ENCODE peak calls at places on chromosomes 4 and X, in nine cellular contexts. G, O, A, V, U, D, M, N and L are unnamed samples.

GRCh38 chr4:123144626-123145025 is 222.2 kb upstream of the NUDT6 start:
- DNase-seq in A (no peak), V (no peak), D (no peak), O (no peak), N (no peak), U (no peak), G (no peak), M (no peak), L (no peak)

GRCh38 chr4:82517043-82517442 is 44.7 kb downstream of the TMEM150C start:
- DNase-seq in M (no peak), A (no peak), U (no peak), D (no peak), O (no peak), G (no peak), V (no peak), N (peak), L (no peak)

GRCh38 chrX:121854614-121854911 is 807.2 kb downstream of the GLUD2 start:
- DNase-seq in D (no peak), U (no peak), N (no peak), O (no peak), M (no peak), G (no peak), A (no peak), V (no peak), L (no peak)

GRCh38 chrX:10926906-10927305 is 184.2 kb upstream of the HCCS start:
- DNase-seq in M (no peak), D (no peak), G (no peak), O (no peak), N (peak), U (no peak), A (no peak), V (no peak), L (no peak)

GRCh38 chrX:8673211-8673610 is 58.7 kb downstream of the ANOS1 start:
- DNase-seq in A (no peak), V (no peak), O (no peak), G (no peak), M (no peak), U (no peak), N (no peak), D (no peak), L (no peak)

GRCh38 chr4:10181745-10182445 is 65.3 kb upstream of the WDR1 start:
- DNase-seq in V (no peak), O (no peak), N (no peak), U (no peak), G (no peak), A (no peak), D (no peak), M (no peak), L (no peak)

GRCh38 chr4:87525636-87526035 is 3.5 kb downstream of the SPARCL1 start:
- DNase-seq in A (no peak), D (no peak), U (no peak), N (peak), O (no peak), G (no peak), V (no peak), M (no peak), L (no peak)

GRCh38 chr4:10179957-10180602 is 63.5 kb upstream of the WDR1 start:
- DNase-seq in A (no peak), V (no peak), G (no peak), U (no peak), D (no peak), M (no peak), N (peak), O (no peak), L (no peak)

GRCh38 chrX:108044554-108045256 is at the start of gene VSIG1:
- DNase-seq in M (no peak), G (no peak), U (no peak), V (no peak), D (no peak), N (no peak), A (no peak), O (no peak), L (no peak)

GRCh38 chr4:47084111-47084510 is 52.7 kb downstream of the GABRB1 start:
- DNase-seq in G (no peak), U (no peak), V (no peak), O (no peak), M (no peak), D (no peak), N (no peak), A (no peak), L (no peak)

GRCh38 chrX:3191821-3192220 is 150.6 kb downstream of the ARSF start:
- DNase-seq in U (no peak), D (no peak), N (peak), A (peak), O (no peak), V (no peak), G (no peak), M (no peak), L (no peak)

GRCh38 chr4:3318561-3319021 is 25.8 kb downstream of the RGS12 start:
- DNase-seq in U (peak), V (no peak), O (no peak), D (peak), G (no peak), A (no peak), N (no peak), M (peak), L (no peak)

GRCh38 chr4:100797791-100798190 is 280.0 kb upstream of the EMCN start:
- DNase-seq in A (no peak), N (no peak), O (no peak), M (no peak), G (no peak), V (no peak), U (no peak), D (no peak), L (no peak)

GRCh38 chr4:40357738-40358137 is 22.6 kb downstream of the CHRNA9 start:
- DNase-seq in U (no peak), V (no peak), N (no peak), O (no peak), M (peak), A (no peak), D (no peak), G (no peak), L (no peak)

GRCh38 chr4:57763070-57763469 is 652.9 kb upstream of the IGFBP7 start:
- DNase-seq in V (no peak), A (no peak), M (no peak), U (no peak), O (no peak), D (no peak), N (no peak), G (no peak), L (no peak)

GRCh38 chr4:15779336-15779735 is 1.2 kb downstream of the CD38 start:
- DNase-seq in O (no peak), V (peak), M (no peak), A (peak), N (peak), G (peak), U (no peak), D (peak), L (no peak)

GRCh38 chrX:66110112-66110511 is 53.9 kb upstream of the HEPH start:
- DNase-seq in N (peak), O (no peak), V (peak), M (no peak), U (no peak), D (peak), G (no peak), A (no peak), L (no peak)

GRCh38 chrX:71938371-71938770 is 27.7 kb downstream of the NHSL2 start:
- DNase-seq in N (no peak), G (no peak), V (no peak), U (no peak), D (no peak), A (no peak), M (no peak), O (no peak), L (no peak)

GRCh38 chr4:88843067-88843723 is 145.6 kb upstream of the NAP1L5 start:
- DNase-seq in G (no peak), V (peak), O (no peak), N (peak), U (peak), D (no peak), M (no peak), A (no peak), L (no peak)

GRCh38 chr4:33941854-33942253 is 2302.5 kb downstream of the ARAP2 start:
- DNase-seq in D (no peak), O (no peak), V (no peak), U (no peak), A (no peak), M (no peak), G (no peak), N (no peak), L (no peak)

GRCh38 chrX:117701050-117701449 is 415.6 kb downstream of the KLHL13 start:
- DNase-seq in V (no peak), G (no peak), U (no peak), M (no peak), O (no peak), N (no peak), D (no peak), A (no peak), L (no peak)

GRCh38 chr4:142406051-142406549 is 440.0 kb downstream of the INPP4B start:
- DNase-seq in M (no peak), U (no peak), G (no peak), D (no peak), N (no peak), V (no peak), O (no peak), A (peak), L (no peak)

GRCh38 chrX:119062750-119063374 is 9.9 kb upstream of the CT47C1 start:
- DNase-seq in G (no peak), V (no peak), U (peak), D (no peak), A (no peak), N (peak), M (no peak), O (no peak), L (no peak)

GRCh38 chrX:32483534-32484136 is 727.7 kb downstream of the DMD start:
- DNase-seq in V (no peak), U (no peak), O (no peak), A (no peak), N (no peak), M (no peak), G (no peak), D (no peak), L (no peak)

GRCh38 chrX:154409222-154409871 is at the start of gene DNASE1L1:
- DNase-seq in D (peak), G (no peak), V (peak), N (peak), M (no peak), U (peak), A (peak), O (no peak), L (peak)

GRCh38 chr4:135249006-135249405 is 1047.4 kb upstream of the PABPC4L start:
- DNase-seq in A (no peak), O (no peak), N (no peak), D (no peak), M (no peak), U (no peak), G (no peak), V (no peak), L (no peak)

GRCh38 chrX:10569946-10570345 is 50.4 kb downstream of the MID1 start:
- DNase-seq in G (no peak), U (no peak), O (no peak), A (no peak), V (no peak), D (no peak), N (peak), M (no peak), L (no peak)

GRCh38 chrX:71105638-71106037 is 902 bp downstream of the CXorf65 start:
- DNase-seq in G (no peak), O (no peak), V (no peak), A (no peak), N (no peak), M (no peak), U (no peak), D (no peak), L (no peak)

GRCh38 chr4:98260047-98260578 is 1.1 kb upstream of the RAP1GDS1 start:
- DNase-seq in A (peak), G (peak), M (peak), N (peak), D (peak), V (peak), O (peak), U (peak), L (no peak)

GRCh38 chr4:97786306-97786920 is 356.9 kb downstream of the STPG2 start:
- DNase-seq in M (no peak), V (no peak), G (no peak), O (no peak), N (no peak), U (no peak), A (no peak), D (no peak), L (no peak)

GRCh38 chr4:85491527-85491926 is 16.6 kb downstream of the ARHGAP24 start:
- DNase-seq in A (no peak), O (no peak), N (no peak), V (no peak), U (no peak), G (no peak), D (no peak), M (no peak), L (no peak)

DNA sequence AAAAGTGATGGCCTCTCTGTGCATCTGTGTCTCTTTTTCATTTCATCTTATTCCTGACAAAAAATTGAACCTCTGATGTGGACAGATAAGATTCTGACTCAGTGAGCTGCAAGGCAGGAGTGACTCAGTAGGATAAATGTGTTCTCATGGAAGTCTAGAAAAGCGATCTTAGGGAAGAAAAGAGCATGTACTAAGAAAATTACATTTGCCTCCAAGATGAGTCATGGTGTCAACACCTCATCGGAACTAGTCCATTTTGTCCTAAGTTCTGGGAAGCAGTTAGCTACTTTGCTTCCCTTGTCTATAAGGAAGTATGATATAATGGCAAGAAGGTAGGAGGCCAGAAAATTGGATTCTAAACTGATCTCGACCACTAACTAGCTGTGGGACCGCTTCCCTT is 83.5 kb upstream of the AFF2 start:
- DNase-seq in N (no peak), A (no peak), V (no peak), M (no peak), O (no peak), U (no peak), G (no peak), D (no peak), L (no peak)
- TF ChIP-seq CTCF in N (no peak), A (no peak), V (no peak), M (no peak), O (no peak), U (no peak), G (no peak), D (no peak), L (no peak)

GRCh38 chrX:136731207-136731782 is 49.4 kb downstream of the ARHGEF6 start:
- DNase-seq in U (no peak), O (no peak), G (no peak), D (no peak), N (no peak), A (no peak), V (no peak), M (no peak), L (no peak)

GRCh38 chrX:136733613-136734012 is 47.1 kb downstream of the ARHGEF6 start:
- DNase-seq in A (no peak), U (no peak), D (no peak), G (no peak), N (no peak), M (no peak), O (no peak), V (no peak), L (no peak)

GRCh38 chrX:136731798-136732197 is 48.9 kb downstream of the ARHGEF6 start:
- DNase-seq in N (no peak), A (no peak), G (no peak), U (no peak), V (no peak), D (no peak), O (no peak), M (no peak), L (no peak)

GRCh38 chrX:136725446-136726104 is 55.2 kb downstream of the ARHGEF6 start:
- DNase-seq in A (no peak), G (no peak), M (no peak), N (peak), D (no peak), V (no peak), O (no peak), U (no peak), L (no peak)

GRCh38 chrX:136728393-136728792 is 52.3 kb downstream of the ARHGEF6 start:
- DNase-seq in U (no peak), M (no peak), N (no peak), G (no peak), V (no peak), A (no peak), D (no peak), O (no peak), L (no peak)
- TF ChIP-seq CTCF in U (no peak), M (no peak), N (no peak), G (no peak), V (no peak), A (no peak), D (no peak), O (no peak), L (no peak)

GRCh38 chrX:120514236-120514635 is 45.1 kb upstream of the LAMP2 start:
- DNase-seq in V (peak), G (no peak), N (peak), U (no peak), M (no peak), D (no peak), O (no peak), A (no peak), L (no peak)
- TF ChIP-seq CTCF in V (no peak), G (peak), N (peak), U (no peak), M (no peak), D (no peak), O (no peak), A (no peak), L (no peak)

DNA sequence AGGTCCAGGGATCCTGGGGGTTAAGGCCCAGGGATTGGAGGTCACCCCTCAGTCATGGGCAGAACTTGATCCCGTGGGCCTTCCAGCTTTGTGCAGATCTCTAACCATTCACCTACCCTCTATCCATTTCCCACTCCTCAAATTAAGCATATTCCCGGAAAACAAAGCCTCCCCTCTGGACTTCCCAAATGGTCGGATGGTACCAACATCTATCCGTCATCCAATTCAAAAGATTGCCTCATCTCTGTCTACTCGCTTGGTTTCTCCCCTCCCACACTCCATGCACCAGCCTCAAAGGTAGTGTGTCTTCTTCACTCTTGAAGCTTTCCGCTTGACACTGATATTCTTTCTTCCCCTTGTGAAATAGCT is 473 bp upstream of the BCLAF3 start:
- DNase-seq in M (no peak), U (no peak), D (no peak), N (no peak), V (no peak), G (no peak), A (no peak), O (no peak), L (no peak)
- TF ChIP-seq CTCF in M (no peak), U (no peak), D (peak), N (no peak), V (no peak), G (no peak), A (no peak), O (no peak), L (no peak)

GRCh38 chr4:4507403-4507802 is 34.4 kb downstream of the STX18 start:
- DNase-seq in U (no peak), G (no peak), V (no peak), O (no peak), D (no peak), M (no peak), A (no peak), N (no peak), L (no peak)

GRCh38 chr4:4506961-4507360 is 34.9 kb downstream of the STX18 start:
- DNase-seq in D (no peak), M (no peak), V (peak), N (no peak), U (no peak), O (no peak), A (no peak), G (no peak), L (no peak)

GRCh38 chr4:4504783-4505182 is 37.1 kb downstream of the STX18 start:
- DNase-seq in D (no peak), U (no peak), O (no peak), M (no peak), A (no peak), G (no peak), V (no peak), N (no peak), L (no peak)

GRCh38 chr4:4509521-4509920 is 32.3 kb downstream of the STX18 start:
- DNase-seq in V (no peak), A (no peak), D (no peak), M (no peak), O (no peak), N (no peak), U (no peak), G (no peak), L (no peak)

DNA sequence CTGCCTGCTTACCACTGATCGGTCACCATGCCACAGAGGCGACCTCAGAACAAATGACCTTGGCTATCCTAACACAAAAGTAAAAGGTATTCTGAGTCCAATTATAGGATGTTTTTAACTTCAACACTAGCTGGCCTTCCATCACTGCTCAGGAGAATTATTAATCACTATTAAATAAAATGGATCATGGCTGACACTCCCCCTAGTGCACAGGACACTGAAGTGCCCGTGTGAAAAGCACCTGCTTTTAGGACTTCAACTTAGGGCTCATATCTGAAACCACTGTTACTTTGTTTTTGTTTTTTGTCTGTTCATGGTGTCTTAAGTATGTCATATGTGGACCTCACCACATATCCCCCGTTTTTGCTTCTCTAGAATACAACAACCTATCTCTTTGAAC is 33.9 kb downstream of the STX18 start:
- DNase-seq in V (no peak), G (no peak), A (no peak), D (no peak), U (no peak), M (no peak), O (no peak), N (no peak), L (no peak)
- TF ChIP-seq CTCF in V (no peak), G (peak), A (peak), D (no peak), U (no peak), M (no peak), O (peak), N (peak), L (no peak)